ENCODE peak calls at places on chromosomes 6 and 20, in eight cellular contexts. W is MM.1S; C is NCI-H2081 treated with DMSO at 0.1 percent for 48 hours; D is fibroblast of gingiva; K is Ammon's horn; J is stimulated activated CD4-positive, alpha-beta T cell treated with anti-CD3 and anti-CD28 coated beads, Interleukin-15, amount 100 ng/mL, for 1 hour; Y is progenitor cell of endocrine pancreas; I is dermis blood vessel endothelial cell. P is an unnamed sample.

GRCh38 chr6:108748063-108748462 is 100.2 kb upstream of the ARMC2 start:
- DNase-seq in W (no peak), C (no peak), D (no peak), K (no peak), J (no peak), Y (no peak), I (no peak), P (no peak)

GRCh38 chr20:48933017-48933766 is 11.7 kb downstream of the ARFGEF2 start:
- DNase-seq in W (no peak), C (no peak), D (no peak), K (no peak), J (no peak), Y (no peak), I (no peak), P (no peak)

GRCh38 chr6:118588626-118589025 is 40.5 kb downstream of the PLN start:
- DNase-seq in W (no peak), C (no peak), D (peak), K (no peak), J (no peak), Y (no peak), I (no peak), P (no peak)

GRCh38 chr6:17086469-17086868 is 15.4 kb upstream of the STMND1 start:
- DNase-seq in W (peak), C (no peak), D (peak), K (peak), J (no peak), Y (peak), I (peak), P (no peak)

GRCh38 chr6:16380220-16380809 is 141.9 kb downstream of the GMPR start:
- DNase-seq in W (no peak), C (no peak), D (no peak), K (peak), J (no peak), Y (no peak), I (no peak), P (no peak)

GRCh38 chr6:1872649-1873131 is 263.0 kb downstream of the FOXC1 start:
- DNase-seq in W (no peak), C (no peak), D (peak), K (peak), J (no peak), Y (no peak), I (peak), P (no peak)

GRCh38 chr20:57998981-57999464 is 229.4 kb downstream of the ANKRD60 start:
- DNase-seq in W (no peak), C (no peak), D (no peak), K (no peak), J (no peak), Y (no peak), I (no peak), P (no peak)

GRCh38 chr6:142359271-142359960 is 57.6 kb downstream of the ADGRG6 start:
- DNase-seq in W (no peak), C (no peak), D (no peak), K (no peak), J (no peak), Y (no peak), I (peak), P (no peak)

GRCh38 chr6:2209226-2209809 is 36.1 kb downstream of the GMDS start:
- DNase-seq in W (peak), C (no peak), D (no peak), K (no peak), J (no peak), Y (peak), I (peak), P (no peak)

GRCh38 chr6:151376440-151376839 is 14.9 kb downstream of the ZBTB2 start:
- DNase-seq in W (peak), C (no peak), D (no peak), K (no peak), J (no peak), Y (no peak), I (no peak), P (no peak)

GRCh38 chr6:157832250-157832967 is 9.4 kb downstream of the SNX9 start:
- DNase-seq in W (no peak), C (no peak), D (no peak), K (no peak), J (no peak), Y (no peak), I (no peak), P (no peak)

GRCh38 chr6:112241820-112242443 is 12.4 kb downstream of the LAMA4 start:
- DNase-seq in W (no peak), C (no peak), D (no peak), K (no peak), J (no peak), Y (no peak), I (peak), P (no peak)

GRCh38 chr6:121732641-121733040 is 297.2 kb downstream of the GJA1 start:
- DNase-seq in W (no peak), C (no peak), D (no peak), K (no peak), J (no peak), Y (no peak), I (peak), P (no peak)

GRCh38 chr6:44627091-44627878 is 239.8 kb downstream of the CDC5L start:
- DNase-seq in W (no peak), C (no peak), D (no peak), K (peak), J (no peak), Y (no peak), I (no peak), P (no peak)

GRCh38 chr20:24164360-24164759 is 175.8 kb upstream of the GGTLC1 start:
- DNase-seq in W (peak), C (no peak), D (no peak), K (no peak), J (no peak), Y (no peak), I (peak), P (no peak)

GRCh38 chr6:85764844-85765243 is 122.2 kb upstream of the SYNCRIP start:
- DNase-seq in W (no peak), C (no peak), D (peak), K (no peak), J (no peak), Y (no peak), I (no peak), P (no peak)

P was measured in substantia nigra.